ENCODE peak calls at places on chromosomes 4 and X, in four cellular contexts. O is HepG2, N is K562, V is GM12878. X is an unnamed sample.

GRCh38 chr4:31667701-31668100 is 947.5 kb downstream of the PCDH7 start:
- DNase-seq in N (no peak), O (no peak), V (no peak), X (no peak)

GRCh38 chr4:183989471-183989870 is 84.4 kb downstream of the STOX2 start:
- DNase-seq in O (no peak), V (no peak), N (no peak), X (no peak)

GRCh38 chrX:10847333-10847732 is 226.9 kb upstream of the MID1 start:
- DNase-seq in N (no peak), O (no peak), V (no peak), X (no peak)

GRCh38 chr4:123505457-123506310 is 109.1 kb downstream of the SPRY1 start:
- DNase-seq in O (peak; percentile 97), V (no peak), N (peak; percentile 17), X (peak; percentile 52)

GRCh38 chrX:13689519-13690211 is 737 bp downstream of the RAB9A start:
- DNase-seq in O (no peak), V (no peak), N (no peak), X (peak; percentile 18)

GRCh38 chr4:33171873-33172550 is 2451.8 kb downstream of the PCDH7 start:
- DNase-seq in V (no peak), N (no peak), O (no peak), X (no peak)

GRCh38 chrX:73562458-73562857 is 539 bp upstream of the CHIC1 start:
- DNase-seq in V (peak; percentile 1), O (no peak), N (no peak), X (no peak)

GRCh38 chr4:182589100-182589499 is 328.1 kb downstream of the DCTD start:
- DNase-seq in V (no peak), O (no peak), N (no peak), X (no peak)

GRCh38 chr4:184776821-184777220 is 42.9 kb upstream of the CENPU start:
- DNase-seq in N (no peak), O (no peak), V (no peak), X (no peak)

DNA sequence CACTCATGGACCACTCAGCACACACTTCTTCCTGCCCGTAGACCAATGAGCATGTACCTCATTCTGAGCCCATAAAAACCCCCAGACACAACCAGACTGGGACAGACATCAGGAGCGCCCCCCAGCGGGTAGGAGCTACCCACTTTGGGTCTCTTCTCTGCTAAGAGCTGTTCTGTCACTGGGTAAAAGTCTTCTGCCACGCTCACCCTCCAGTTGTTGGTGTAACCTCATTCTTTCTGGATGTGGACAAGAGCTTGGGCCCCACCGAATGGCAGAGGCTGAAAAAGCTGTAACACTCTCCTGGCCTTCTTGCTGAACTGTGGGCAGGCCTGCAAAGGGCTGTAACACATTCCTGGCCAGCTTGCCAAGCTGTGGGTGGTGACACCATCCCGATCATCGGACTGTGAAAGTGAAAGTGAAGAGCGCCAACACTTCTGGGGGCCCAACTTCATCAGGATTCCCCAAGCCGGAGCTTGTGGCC is 137.6 kb downstream of the TECRL start:
- DNase-seq in N (no peak), O (peak; percentile 31), V (no peak), X (no peak)
- TF ChIP-seq FOXM1 in N (no peak), O (no peak), V (no peak), X (no peak)

DNA sequence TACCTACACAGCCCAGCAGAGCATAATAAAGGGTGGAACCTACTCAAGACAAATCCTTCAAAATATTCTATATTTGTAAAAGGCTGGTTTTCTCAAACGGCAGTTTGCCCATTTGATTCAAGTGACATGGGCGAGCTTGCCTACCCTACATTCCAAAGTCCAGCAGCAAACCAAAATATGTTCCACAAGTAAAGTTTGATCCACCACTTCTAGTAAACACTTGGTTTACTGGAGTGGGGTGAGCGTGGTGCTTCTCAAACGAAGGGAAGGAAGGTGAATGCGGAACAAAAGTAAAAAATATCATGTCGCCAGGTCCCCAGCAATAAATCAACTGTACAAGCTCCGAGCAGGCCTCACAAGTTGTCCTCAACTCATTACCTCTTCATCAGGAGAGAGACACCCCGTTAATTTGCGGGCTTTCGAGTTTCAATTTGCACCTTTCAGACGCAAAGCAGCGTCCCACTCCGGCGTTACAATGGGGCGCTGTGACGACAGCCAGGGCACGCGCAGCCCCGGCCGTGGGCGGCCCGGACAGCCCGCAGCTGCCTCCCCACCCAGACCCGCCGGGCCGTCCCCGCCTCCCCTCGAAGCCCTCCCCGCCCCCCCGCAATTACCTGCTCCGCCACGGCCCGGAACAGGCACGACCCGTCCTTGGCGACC is 1.1 kb downstream of the OTUD4 start:
- DNase-seq in N (peak; percentile 77), V (peak; percentile 65), O (peak; percentile 21), X (peak; percentile 51)
- TF ChIP-seq TARDBP in N (no peak), V (no peak), O (no peak), X (no peak)

DNA sequence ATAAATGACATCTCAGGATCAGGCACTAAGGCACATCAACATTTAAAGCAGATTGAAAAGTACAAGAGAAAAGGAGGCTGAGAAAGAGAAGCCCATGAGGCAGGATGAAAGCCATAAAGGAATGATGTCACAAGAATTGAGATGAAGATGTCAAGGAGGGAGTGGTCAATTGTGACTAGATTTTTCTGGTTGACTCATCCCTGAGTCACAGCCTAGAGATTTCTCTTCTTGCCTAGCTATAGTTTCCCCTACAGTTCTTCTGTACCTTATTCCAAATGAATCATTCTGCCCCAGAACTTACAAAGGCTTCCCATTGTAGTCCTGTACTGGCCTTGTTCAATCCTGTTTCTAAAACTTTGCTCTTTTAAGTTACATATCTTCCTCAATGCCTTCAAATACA is 3.4 kb upstream of the USP53 start:
- DNase-seq in N (peak; percentile 42), O (peak; percentile 18), V (no peak), X (no peak)
- TF ChIP-seq FOXM1 in N (no peak), O (no peak), V (no peak), X (no peak)

GRCh38 chrX:113470166-113470565 is 629.5 kb upstream of the AMOT start:
- DNase-seq in N (no peak), O (no peak), V (no peak), X (no peak)
- TF ChIP-seq TARDBP in N (no peak), O (no peak), V (no peak), X (no peak)

DNA sequence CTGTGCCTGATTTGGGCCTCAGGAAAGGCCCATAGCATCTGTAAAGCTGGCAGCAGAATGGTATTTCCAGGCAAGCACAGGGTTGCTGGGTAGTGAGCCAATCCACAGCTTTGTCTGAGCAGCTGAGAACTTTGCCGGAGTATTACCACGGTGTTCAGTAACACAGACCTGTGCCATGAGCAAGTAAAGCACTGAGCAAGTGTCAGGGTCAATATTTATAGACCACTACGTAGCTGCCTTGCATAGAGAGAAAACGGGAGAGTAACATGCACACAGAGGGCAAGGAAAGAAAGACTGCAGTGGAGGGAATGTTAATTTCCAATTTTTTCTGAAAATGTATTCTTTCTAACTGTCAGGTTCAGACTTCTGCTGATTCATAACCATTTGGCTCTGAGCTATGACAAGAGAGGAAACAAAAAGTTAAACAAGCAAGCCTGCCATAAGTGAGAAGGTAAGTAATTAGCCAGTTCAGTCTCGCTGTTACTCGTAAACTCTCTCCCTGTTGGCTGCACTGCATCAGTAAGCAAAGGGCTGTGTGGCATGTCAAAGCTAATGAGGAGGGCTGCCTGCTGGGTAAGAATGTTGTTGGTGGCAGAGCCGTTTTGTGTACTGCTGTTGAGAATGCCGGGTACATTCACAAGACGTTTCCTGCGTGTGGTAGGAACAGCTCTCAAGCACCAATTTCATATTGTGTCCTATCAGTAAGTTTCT is 238.1 kb downstream of the BMPR1B start:
- DNase-seq in N (no peak), O (no peak), V (no peak), X (peak; percentile 25)
- TF ChIP-seq FOXM1 in N (no peak), O (no peak), V (no peak), X (no peak)

GRCh38 chr4:67080158-67080557 is 465.1 kb downstream of the CENPC start:
- DNase-seq in N (no peak), O (no peak), V (no peak), X (no peak)
- TF ChIP-seq TARDBP in N (no peak), O (no peak), V (no peak), X (no peak)